ENCODE peak calls at places on chromosome 6, in five cellular contexts. N is AG04450; U is activated CD4-positive, alpha-beta T cell treated with anti-CD3 and anti-CD28 coated beads for 1 hour; H is GM12891; O is prostate gland. I is an unnamed sample.

GRCh38 chr6:153503810-153504209 is 372.7 kb upstream of the RGS17 start:
- DNase-seq in N (no peak), U (no peak), H (no peak), O (no peak), I (no peak)

GRCh38 chr6:135464634-135465033 is 32.9 kb downstream of the AHI1 start:
- DNase-seq in U (no peak), O (no peak), H (no peak), N (no peak), I (no peak)

GRCh38 chr6:78768242-78768641 is 99.1 kb upstream of the IRAK1BP1 start:
- DNase-seq in O (no peak), U (no peak), H (no peak), N (no peak), I (no peak)

GRCh38 chr6:139801571-139802321 is 427.3 kb upstream of the CITED2 start:
- DNase-seq in N (no peak), U (no peak), H (no peak), O (no peak), I (no peak)

GRCh38 chr6:135129139-135129867 is 51.8 kb upstream of the MYB start:
- DNase-seq in H (no peak), U (no peak), N (no peak), O (no peak), I (no peak)

GRCh38 chr6:85996034-85996375 is 353.3 kb upstream of the SYNCRIP start:
- DNase-seq in U (no peak), N (no peak), O (no peak), H (no peak), I (no peak)

GRCh38 chr6:79784013-79784753 is 153.1 kb downstream of the SH3BGRL2 start:
- DNase-seq in O (no peak), N (no peak), U (no peak), H (no peak), I (no peak)

GRCh38 chr6:109050012-109050411 is 44.6 kb downstream of the SESN1 start:
- DNase-seq in U (no peak), H (no peak), O (peak), N (no peak), I (no peak)

GRCh38 chr6:158467923-158468322 is 92.0 kb upstream of the TMEM181 start:
- DNase-seq in H (no peak), N (no peak), U (no peak), O (no peak), I (no peak)

GRCh38 chr6:138443979-138444378 is 40.0 kb downstream of the HEBP2 start:
- DNase-seq in N (no peak), H (no peak), O (no peak), U (no peak), I (no peak)

GRCh38 chr6:33578588-33579011 is 1.5 kb downstream of the BAK1 start:
- DNase-seq in H (peak), O (no peak), N (no peak), U (no peak), I (no peak)

GRCh38 chr6:3247255-3248146 is 11.2 kb upstream of the PSMG4 start:
- DNase-seq in O (peak), N (peak), U (no peak), H (no peak), I (no peak)

GRCh38 chr6:138848461-138848860 is 52.6 kb downstream of the ECT2L start:
- DNase-seq in H (no peak), U (no peak), N (no peak), O (no peak), I (no peak)

GRCh38 chr6:168186438-168186837 is 107.4 kb upstream of the FRMD1 start:
- DNase-seq in U (no peak), O (no peak), H (no peak), N (no peak), I (no peak)

GRCh38 chr6:44128020-44128917 is 915 bp downstream of the TMEM63B start:
- DNase-seq in O (peak), U (no peak), H (peak), N (no peak), I (peak)

GRCh38 chr6:90274481-90275030 is 22.1 kb downstream of the BACH2 start:
- DNase-seq in U (peak), N (no peak), O (peak), H (no peak), I (peak)

GRCh38 chr6:107646176-107646575 is 156.3 kb downstream of the SOBP start:
- DNase-seq in N (no peak), U (no peak), H (no peak), O (no peak), I (no peak)

GRCh38 chr6:41733349-41733706 is 2.1 kb downstream of the TFEB start:
- DNase-seq in N (no peak), H (no peak), U (no peak), O (no peak), I (no peak)

GRCh38 chr6:100464162-100464851 is 414 bp downstream of the SIM1 start:
- DNase-seq in H (no peak), N (no peak), O (no peak), U (no peak), I (no peak)

GRCh38 chr6:158793432-158793831 is 25.7 kb downstream of the EZR start:
- DNase-seq in N (no peak), U (no peak), H (no peak), O (no peak), I (no peak)

GRCh38 chr6:132161283-132161682 is 210.1 kb upstream of the CCN2 start:
- DNase-seq in N (peak), O (no peak), H (no peak), U (no peak), I (no peak)

GRCh38 chr6:11370191-11371018 is 137.9 kb upstream of the NEDD9 start:
- DNase-seq in O (no peak), N (no peak), U (no peak), H (no peak), I (peak)

GRCh38 chr6:127102299-127102698 is 16.2 kb upstream of the RSPO3 start:
- DNase-seq in N (peak), H (no peak), U (no peak), O (no peak), I (no peak)

GRCh38 chr6:72382602-72383529 is 239.0 kb upstream of the KCNQ5 start:
- DNase-seq in H (peak), O (no peak), U (no peak), N (no peak), I (no peak)

GRCh38 chr6:67766061-67766460 is 869.0 kb upstream of the ADGRB3 start:
- DNase-seq in H (no peak), N (no peak), U (no peak), O (no peak), I (no peak)

GRCh38 chr6:54533567-54533966 is 225.3 kb downstream of the TINAG start:
- DNase-seq in H (no peak), U (no peak), O (no peak), N (no peak), I (no peak)

GRCh38 chr6:329888-330691 is 37.8 kb downstream of the DUSP22 start:
- DNase-seq in H (no peak), U (no peak), O (no peak), N (no peak), I (peak)

GRCh38 chr6:34237316-34237721 is 646 bp downstream of the HMGA1 start:
- DNase-seq in O (no peak), H (no peak), N (no peak), U (no peak), I (peak)

GRCh38 chr6:30937265-30937664 is 3.5 kb upstream of the MUCL3 start:
- DNase-seq in H (no peak), O (no peak), U (no peak), N (no peak), I (no peak)

GRCh38 chr6:7140631-7141366 is 33.0 kb downstream of the RREB1 start:
- DNase-seq in N (no peak), H (peak), O (peak), U (peak), I (peak)

GRCh38 chr6:73586416-73586974 is 65.7 kb upstream of the EEF1A1 start:
- DNase-seq in H (no peak), U (no peak), N (no peak), O (no peak), I (peak)

GRCh38 chr6:42599558-42599957 is 35.7 kb downstream of the UBR2 start:
- DNase-seq in U (no peak), O (no peak), N (no peak), H (no peak), I (no peak)